ENCODE peak calls at places on chromosome 22, in seven cellular contexts. One of them, this sample, is unnamed. For H3K4me1 and H3K36me3, the result is how much of the 10 kb centered on the place peaks cover.

GRCh38 chr22:45425531-45426265 is 12.2 kb downstream of the RIBC2 start:
- DNase-seq in keratinocyte: no peak
- DNase-seq in astrocyte: no peak
- DNase-seq in mesendoderm: no peak
- DNase-seq in neural progenitor cell: no peak
- DNase-seq in H1: no peak
- DNase-seq in MM.1S: no peak
- DNase-seq in this sample: peak

GRCh38 chr22:50595189-50595588 is 5.4 kb upstream of the MAPK8IP2 start:
- DNase-seq in keratinocyte: no peak
- DNase-seq in astrocyte: no peak
- DNase-seq in mesendoderm: no peak
- DNase-seq in neural progenitor cell: no peak
- DNase-seq in H1: no peak
- DNase-seq in MM.1S: no peak
- DNase-seq in this sample: no peak

GRCh38 chr22:43885319-43885671 is 6.5 kb downstream of the PNPLA5 start:
- DNase-seq in keratinocyte: no peak
- DNase-seq in astrocyte: no peak
- DNase-seq in mesendoderm: no peak
- DNase-seq in neural progenitor cell: no peak
- DNase-seq in H1: no peak
- DNase-seq in MM.1S: no peak
- DNase-seq in this sample: no peak

GRCh38 chr22:49825944-49826602 is 1.6 kb downstream of the BRD1 start:
- DNase-seq in keratinocyte: no peak
- DNase-seq in astrocyte: peak
- DNase-seq in mesendoderm: no peak
- DNase-seq in neural progenitor cell: no peak
- DNase-seq in H1: no peak
- DNase-seq in MM.1S: peak
- DNase-seq in this sample: peak

GRCh38 chr22:26551568-26551967 is 38.4 kb downstream of the TPST2 start:
- DNase-seq in keratinocyte: no peak
- DNase-seq in astrocyte: no peak
- DNase-seq in mesendoderm: no peak
- DNase-seq in neural progenitor cell: no peak
- DNase-seq in H1: no peak
- DNase-seq in MM.1S: no peak
- DNase-seq in this sample: no peak

GRCh38 chr22:19631899-19632670 is 82.2 kb upstream of the SEPTIN5 start:
- DNase-seq in keratinocyte: no peak
- DNase-seq in astrocyte: peak
- DNase-seq in mesendoderm: peak
- DNase-seq in neural progenitor cell: peak
- DNase-seq in H1: peak
- DNase-seq in MM.1S: no peak
- DNase-seq in this sample: peak

GRCh38 chr22:37735054-37735453 is 38.2 kb downstream of the TRIOBP start:
- DNase-seq in keratinocyte: no peak
- DNase-seq in astrocyte: no peak
- DNase-seq in mesendoderm: peak
- DNase-seq in neural progenitor cell: peak
- DNase-seq in H1: peak
- DNase-seq in MM.1S: no peak
- DNase-seq in this sample: no peak

GRCh38 chr22:46447906-46448669 is 89.3 kb downstream of the CELSR1 start:
- DNase-seq in keratinocyte: no peak
- DNase-seq in astrocyte: no peak
- DNase-seq in mesendoderm: no peak
- DNase-seq in neural progenitor cell: no peak
- DNase-seq in H1: no peak
- DNase-seq in MM.1S: no peak
- DNase-seq in this sample: peak

GRCh38 chr22:45311033-45311531 is 1.3 kb downstream of the FAM118A start:
- DNase-seq in keratinocyte: no peak
- DNase-seq in astrocyte: no peak
- DNase-seq in mesendoderm: no peak
- DNase-seq in neural progenitor cell: no peak
- DNase-seq in H1: no peak
- DNase-seq in MM.1S: no peak
- DNase-seq in this sample: no peak

GRCh38 chr22:43955883-43956286 is 643 bp downstream of the SAMM50 start:
- DNase-seq in keratinocyte: no peak
- DNase-seq in astrocyte: peak
- DNase-seq in mesendoderm: no peak
- DNase-seq in neural progenitor cell: no peak
- DNase-seq in H1: no peak
- DNase-seq in MM.1S: peak
- DNase-seq in this sample: no peak

GRCh38 chr22:46592390-46592872 is 27.8 kb upstream of the GRAMD4 start:
- DNase-seq in keratinocyte: no peak
- DNase-seq in astrocyte: peak
- DNase-seq in mesendoderm: peak
- DNase-seq in neural progenitor cell: peak
- DNase-seq in H1: no peak
- DNase-seq in MM.1S: peak
- DNase-seq in this sample: peak

GRCh38 chr22:44136112-44136511 is 44.6 kb upstream of the PARVG start:
- DNase-seq in keratinocyte: no peak
- DNase-seq in astrocyte: no peak
- DNase-seq in mesendoderm: no peak
- DNase-seq in neural progenitor cell: no peak
- DNase-seq in H1: no peak
- DNase-seq in MM.1S: no peak
- DNase-seq in this sample: peak

GRCh38 chr22:32583921-32584335 is 109.3 kb downstream of the FBXO7 start:
- DNase-seq in keratinocyte: no peak
- DNase-seq in astrocyte: no peak
- DNase-seq in mesendoderm: no peak
- DNase-seq in neural progenitor cell: no peak
- DNase-seq in H1: no peak
- DNase-seq in MM.1S: no peak
- DNase-seq in this sample: no peak

GRCh38 chr22:35172452-35172851 is 84.8 kb upstream of the HMGXB4 start:
- DNase-seq in keratinocyte: no peak
- DNase-seq in astrocyte: no peak
- DNase-seq in mesendoderm: no peak
- DNase-seq in neural progenitor cell: no peak
- DNase-seq in H1: no peak
- DNase-seq in MM.1S: no peak
- DNase-seq in this sample: no peak

GRCh38 chr22:49023879-49024774 is 803.5 kb downstream of the BRD1 start:
- DNase-seq in keratinocyte: no peak
- DNase-seq in astrocyte: no peak
- DNase-seq in mesendoderm: no peak
- DNase-seq in neural progenitor cell: no peak
- DNase-seq in H1: no peak
- DNase-seq in MM.1S: no peak
- DNase-seq in this sample: peak

GRCh38 chr22:49084203-49084602 is 743.5 kb downstream of the BRD1 start:
- DNase-seq in keratinocyte: no peak
- DNase-seq in astrocyte: no peak
- DNase-seq in mesendoderm: peak
- DNase-seq in neural progenitor cell: no peak
- DNase-seq in H1: no peak
- DNase-seq in MM.1S: no peak
- DNase-seq in this sample: peak

GRCh38 chr22:48757581-48757980 is 1070.1 kb downstream of the BRD1 start:
- DNase-seq in keratinocyte: no peak
- DNase-seq in astrocyte: no peak
- DNase-seq in mesendoderm: no peak
- DNase-seq in neural progenitor cell: no peak
- DNase-seq in H1: peak
- DNase-seq in MM.1S: no peak
- DNase-seq in this sample: peak

GRCh38 chr22:10781571-10782403 is 4746.2 kb upstream of the OR11H1 start:
- DNase-seq in keratinocyte: no peak
- DNase-seq in astrocyte: no peak
- DNase-seq in mesendoderm: no peak
- DNase-seq in neural progenitor cell: no peak
- DNase-seq in H1: no peak
- DNase-seq in MM.1S: no peak
- DNase-seq in this sample: no peak

DNA sequence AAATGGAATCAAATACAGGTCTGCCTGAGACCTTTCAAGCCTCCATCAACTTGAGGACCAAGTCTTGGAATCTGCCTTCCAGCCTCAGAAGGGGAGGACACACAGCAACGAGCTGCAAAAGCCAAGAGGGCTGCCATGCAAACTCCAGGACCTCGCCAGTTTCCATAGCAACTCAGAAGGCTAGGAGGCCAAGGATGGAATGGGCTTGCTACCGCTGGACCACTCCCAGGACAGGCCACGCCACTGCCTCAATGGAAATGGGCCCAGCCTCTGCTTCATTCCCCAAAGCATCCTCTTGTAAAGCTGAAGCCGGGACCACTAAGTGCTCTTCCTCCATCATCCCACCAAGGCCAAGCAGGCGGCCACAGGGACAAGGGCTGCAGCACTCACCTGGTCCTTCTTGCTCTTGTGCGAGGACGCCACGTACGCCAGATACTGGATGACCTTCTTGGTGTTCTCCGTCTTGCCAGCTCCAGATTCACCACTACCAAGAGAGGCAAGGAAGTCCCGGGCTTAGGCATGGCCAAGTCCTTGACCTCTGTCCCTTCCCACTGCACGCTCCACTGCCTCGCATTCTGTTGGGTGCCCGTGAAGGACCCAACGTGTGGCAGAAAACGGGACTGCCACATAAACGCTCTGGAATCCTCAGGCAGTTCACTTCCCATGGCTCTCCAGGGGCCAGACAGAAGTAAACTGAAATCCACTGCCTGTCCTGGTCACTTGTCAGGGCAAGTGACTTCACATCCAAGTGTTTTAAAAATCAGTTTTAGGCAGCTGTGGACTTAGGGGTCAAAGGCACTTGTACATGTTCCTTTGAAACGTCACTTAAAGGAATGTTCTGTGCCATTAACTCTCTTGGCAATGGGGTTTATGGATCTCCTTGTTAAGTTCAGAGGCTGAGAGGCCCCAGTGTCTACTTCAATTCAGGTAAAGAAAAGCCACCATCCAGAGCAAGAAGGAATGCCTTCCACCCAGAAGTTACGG is 61.3 kb downstream of the MYH9 start:
- DNase-seq in keratinocyte: no peak
- DNase-seq in astrocyte: no peak
- DNase-seq in mesendoderm: no peak
- DNase-seq in neural progenitor cell: no peak
- DNase-seq in H1: no peak
- DNase-seq in MM.1S: no peak
- DNase-seq in this sample: peak
- H3K9ac ChIP-seq in keratinocyte: no peak
- H3K9ac ChIP-seq in astrocyte: peak
- H3K9ac ChIP-seq in mesendoderm: no peak
- H3K9ac ChIP-seq in neural progenitor cell: no peak
- H3K9ac ChIP-seq in H1: no peak
- H3K9ac ChIP-seq in MM.1S: no peak
- H3K9ac ChIP-seq in this sample: peak

GRCh38 chr22:30423296-30423958 is 2.1 kb upstream of the MTFP1 start:
- DNase-seq in keratinocyte: no peak
- DNase-seq in astrocyte: no peak
- DNase-seq in mesendoderm: no peak
- DNase-seq in neural progenitor cell: no peak
- DNase-seq in H1: no peak
- DNase-seq in MM.1S: peak
- DNase-seq in this sample: peak

GRCh38 chr22:30422481-30423295 is 2.9 kb upstream of the MTFP1 start:
- DNase-seq in keratinocyte: peak
- DNase-seq in astrocyte: peak
- DNase-seq in mesendoderm: peak
- DNase-seq in neural progenitor cell: peak
- DNase-seq in H1: peak
- DNase-seq in MM.1S: no peak
- DNase-seq in this sample: peak

GRCh38 chr22:30423959-30424380 is 1.6 kb upstream of the MTFP1 start:
- DNase-seq in keratinocyte: peak
- DNase-seq in astrocyte: peak
- DNase-seq in mesendoderm: peak
- DNase-seq in neural progenitor cell: peak
- DNase-seq in H1: peak
- DNase-seq in MM.1S: peak
- DNase-seq in this sample: peak

GRCh38 chr22:30421695-30422480 is 3.7 kb upstream of the MTFP1 start:
- DNase-seq in keratinocyte: no peak
- DNase-seq in astrocyte: no peak
- DNase-seq in mesendoderm: no peak
- DNase-seq in neural progenitor cell: no peak
- DNase-seq in H1: no peak
- DNase-seq in MM.1S: no peak
- DNase-seq in this sample: peak

GRCh38 chr22:30420401-30421178 is 5.0 kb upstream of the MTFP1 start:
- DNase-seq in keratinocyte: no peak
- DNase-seq in astrocyte: peak
- DNase-seq in mesendoderm: no peak
- DNase-seq in neural progenitor cell: no peak
- DNase-seq in H1: no peak
- DNase-seq in MM.1S: no peak
- DNase-seq in this sample: no peak
- H3K4me1 ChIP-seq in keratinocyte: half or more
- H3K4me1 ChIP-seq in astrocyte: half or more
- H3K4me1 ChIP-seq in mesendoderm: under half
- H3K4me1 ChIP-seq in neural progenitor cell: under half
- H3K4me1 ChIP-seq in H1: under half
- H3K4me1 ChIP-seq in MM.1S: under half
- H3K4me1 ChIP-seq in this sample: under half

GRCh38 chr22:21672107-21672629 is 6.4 kb downstream of the PPIL2 start:
- DNase-seq in keratinocyte: no peak
- DNase-seq in astrocyte: no peak
- DNase-seq in mesendoderm: peak
- DNase-seq in neural progenitor cell: no peak
- DNase-seq in H1: no peak
- DNase-seq in MM.1S: no peak
- DNase-seq in this sample: no peak
- H3K36me3 ChIP-seq in keratinocyte: under half
- H3K36me3 ChIP-seq in astrocyte: under half
- H3K36me3 ChIP-seq in mesendoderm: under half
- H3K36me3 ChIP-seq in neural progenitor cell: under half
- H3K36me3 ChIP-seq in H1: under half
- H3K36me3 ChIP-seq in MM.1S: under half
- H3K36me3 ChIP-seq in this sample: under half

DNA sequence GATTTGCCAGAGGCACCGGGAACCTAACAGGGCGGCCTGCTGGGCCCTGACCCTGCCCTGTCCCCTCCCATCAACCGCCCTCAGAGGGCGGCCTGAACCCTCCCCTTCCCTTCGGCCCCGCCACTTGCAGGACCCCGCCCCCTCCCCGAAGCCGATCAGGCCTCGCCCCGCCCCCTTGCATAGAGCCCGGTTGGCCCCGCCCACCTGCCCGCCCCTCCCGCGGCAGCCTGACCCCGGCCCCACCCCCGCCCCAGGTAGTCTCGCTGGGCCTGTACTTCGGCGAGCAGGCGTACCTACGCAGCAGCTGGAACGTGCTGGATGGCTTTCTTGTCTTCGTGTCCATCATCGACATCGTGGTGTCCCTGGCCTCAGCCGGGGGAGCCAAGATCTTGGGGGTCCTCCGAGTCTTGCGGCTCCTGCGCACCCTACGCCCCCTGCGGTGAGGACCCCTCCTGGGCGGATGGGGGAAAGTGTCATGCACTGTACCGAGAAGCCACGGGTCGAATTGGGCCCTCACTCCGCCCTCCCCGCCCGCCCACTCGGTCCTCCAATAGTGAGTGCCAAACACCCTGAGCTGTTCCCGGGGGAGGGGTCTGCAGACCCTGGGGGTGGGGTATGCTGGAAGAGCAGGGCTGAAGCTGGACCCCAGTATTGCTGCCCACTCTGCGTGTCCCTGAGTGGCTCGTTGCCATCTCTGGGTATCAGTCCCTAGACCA is 94.1 kb downstream of the CACNA1I start:
- DNase-seq in keratinocyte: no peak
- DNase-seq in astrocyte: no peak
- DNase-seq in mesendoderm: peak
- DNase-seq in neural progenitor cell: peak
- DNase-seq in H1: peak
- DNase-seq in MM.1S: no peak
- DNase-seq in this sample: no peak
- H3K9ac ChIP-seq in keratinocyte: no peak
- H3K9ac ChIP-seq in astrocyte: no peak
- H3K9ac ChIP-seq in mesendoderm: peak
- H3K9ac ChIP-seq in neural progenitor cell: no peak
- H3K9ac ChIP-seq in H1: no peak
- H3K9ac ChIP-seq in MM.1S: no peak
- H3K9ac ChIP-seq in this sample: no peak